ENCODE peak calls at places on chromosome X, in eight cellular contexts. V is upper lobe of right lung; C is endodermal cell; A is CD8-positive, alpha-beta T cell; T is natural killer cell; K is heart left ventricle; R is HepG2; M is mesothelial cell of epicardium. Q is an unnamed sample.

GRCh38 chrX:143781103-143781502 is 60.6 kb upstream of the SPANXN2 start:
- DNase-seq in V (no peak), M (no peak), K (no peak), T (no peak), R (no peak), A (no peak), C (peak), Q (no peak)

GRCh38 chrX:71492086-71493065 is 40.5 kb upstream of the OGT start:
- DNase-seq in K (peak), V (peak), R (no peak), M (no peak), T (peak), C (no peak), A (peak), Q (no peak)

GRCh38 chrX:39869846-39870601 is 227.7 kb downstream of the BCOR start:
- DNase-seq in A (peak), T (peak), K (no peak), M (no peak), R (no peak), V (no peak), C (no peak), Q (no peak)

GRCh38 chrX:47234583-47234982 is 1.8 kb downstream of the USP11 start:
- DNase-seq in A (no peak), R (no peak), C (no peak), V (no peak), M (no peak), T (no peak), K (no peak), Q (no peak)

GRCh38 chrX:39556056-39556455 is 541.7 kb downstream of the BCOR start:
- DNase-seq in M (no peak), K (no peak), V (no peak), C (peak), R (no peak), A (no peak), T (no peak), Q (no peak)

GRCh38 chrX:114462266-114462665 is 121.6 kb upstream of the HTR2C start:
- DNase-seq in R (no peak), K (no peak), T (no peak), A (no peak), V (no peak), C (no peak), M (no peak), Q (no peak)

GRCh38 chrX:110087485-110088356 is 84.8 kb downstream of the TMEM164 start:
- DNase-seq in C (no peak), K (no peak), T (no peak), R (no peak), M (no peak), V (no peak), A (no peak), Q (no peak)

GRCh38 chrX:148601034-148601433 is 100.6 kb downstream of the AFF2 start:
- DNase-seq in V (no peak), A (no peak), R (no peak), C (no peak), M (no peak), T (no peak), K (no peak), Q (no peak)

GRCh38 chrX:130566028-130566683 is 164.4 kb downstream of the RBMX2 start:
- DNase-seq in T (no peak), A (no peak), R (no peak), V (no peak), K (no peak), M (no peak), C (peak), Q (no peak)

GRCh38 chrX:52933976-52934703 is 24.2 kb downstream of the FAM156A start:
- DNase-seq in T (no peak), V (no peak), K (no peak), C (no peak), M (no peak), A (no peak), R (no peak), Q (no peak)

GRCh38 chrX:118360429-118361125 is 14.7 kb downstream of the WDR44 start:
- DNase-seq in M (no peak), K (no peak), V (no peak), R (no peak), T (no peak), A (no peak), C (no peak), Q (no peak)

GRCh38 chrX:105653891-105654290 is 168.4 kb upstream of the NRK start:
- DNase-seq in A (no peak), V (no peak), K (no peak), M (no peak), C (no peak), R (no peak), T (no peak), Q (no peak)

GRCh38 chrX:6890862-6891261 is 256.6 kb upstream of the STS start:
- DNase-seq in K (no peak), A (no peak), M (no peak), C (no peak), V (no peak), T (no peak), R (no peak), Q (no peak)

GRCh38 chrX:101977091-101977490 is 45.3 kb upstream of the ZMAT1 start:
- DNase-seq in V (no peak), K (no peak), M (no peak), T (no peak), A (no peak), C (no peak), R (no peak), Q (no peak)

DNA sequence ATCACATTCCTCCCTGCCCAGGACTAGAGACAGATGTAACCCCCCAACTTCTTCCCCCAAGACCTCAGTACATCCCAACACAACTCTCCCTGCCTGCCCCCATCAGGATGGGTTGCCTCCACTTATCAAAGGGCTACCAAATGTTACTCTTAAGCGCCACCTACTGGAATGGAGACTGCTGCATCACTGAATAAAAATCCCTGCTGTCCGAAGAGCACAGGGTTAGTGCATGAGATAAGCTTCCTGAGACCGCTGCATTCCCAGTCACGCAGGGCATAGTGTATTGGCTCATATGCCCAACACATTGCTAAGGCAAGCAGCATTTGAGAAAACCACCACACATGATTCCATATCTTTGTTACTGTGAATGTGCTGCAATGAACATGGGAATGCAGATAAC is 544.5 kb downstream of the PPP4R3C start:
- DNase-seq in A (no peak), M (no peak), T (no peak), R (peak), V (no peak), C (peak), K (no peak), Q (peak)
- TF ChIP-seq CTCF in A (no peak), M (no peak), T (no peak), R (peak), V (no peak), C (peak), K (no peak), Q (peak)

GRCh38 chrX:48606091-48606490 is 8.8 kb downstream of the WDR13 start:
- DNase-seq in A (no peak), R (no peak), M (no peak), V (no peak), K (no peak), C (peak), T (no peak), Q (no peak)
- TF ChIP-seq CTCF in A (no peak), R (no peak), M (no peak), V (no peak), K (no peak), C (peak), T (no peak), Q (no peak)

DNA sequence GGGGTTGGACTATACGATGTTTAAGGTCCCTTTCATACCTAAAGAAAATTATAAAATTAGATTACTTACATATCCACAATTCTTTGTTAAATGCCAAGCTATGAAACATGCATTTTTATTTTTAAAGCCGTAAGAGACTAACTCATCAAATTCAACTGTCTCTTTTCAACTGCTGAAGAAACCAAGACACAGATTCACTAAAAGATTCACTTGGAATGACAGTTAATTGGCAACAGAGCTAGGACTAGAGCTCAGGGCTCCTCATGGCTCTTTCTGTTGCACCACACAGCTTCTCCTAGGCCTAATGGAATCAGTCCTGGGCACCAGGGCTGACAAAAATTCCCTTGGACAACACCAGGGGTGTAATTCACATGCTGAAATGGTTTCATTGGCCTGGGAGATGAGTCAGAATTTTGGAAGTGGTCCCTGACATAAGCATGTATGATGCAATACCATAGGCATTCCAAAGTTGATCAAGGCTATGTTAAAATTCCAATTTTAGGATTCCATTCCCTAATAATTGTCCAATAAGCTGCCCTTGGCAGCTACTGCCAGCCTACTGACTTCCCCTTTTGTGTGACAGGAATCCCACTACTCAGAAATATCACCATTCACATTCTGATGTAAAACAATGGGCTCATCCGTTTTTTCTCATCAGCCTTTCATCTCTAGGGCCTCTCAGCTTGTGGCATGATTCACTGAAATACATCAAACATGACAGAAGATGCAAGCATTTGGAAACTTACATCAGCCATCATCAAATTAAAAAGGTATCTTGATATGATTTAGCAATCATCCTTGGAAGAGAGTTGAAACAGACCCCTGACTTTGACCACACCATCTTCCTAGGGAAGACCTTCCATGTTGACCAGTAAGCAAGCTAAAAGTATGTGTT is 54.2 kb downstream of the PLAC1 start:
- DNase-seq in V (no peak), C (no peak), K (no peak), T (no peak), M (no peak), R (no peak), A (no peak), Q (no peak)
- TF ChIP-seq CTCF in V (no peak), C (no peak), K (no peak), T (no peak), M (no peak), R (no peak), A (no peak), Q (no peak)

GRCh38 chrX:85851418-85851817 is 195.9 kb downstream of the CHM start:
- DNase-seq in A (no peak), K (no peak), V (peak), M (no peak), T (no peak), C (peak), R (peak), Q (peak)
- TF ChIP-seq CTCF in A (no peak), K (no peak), V (peak), M (peak), T (no peak), C (peak), R (peak), Q (peak)

DNA sequence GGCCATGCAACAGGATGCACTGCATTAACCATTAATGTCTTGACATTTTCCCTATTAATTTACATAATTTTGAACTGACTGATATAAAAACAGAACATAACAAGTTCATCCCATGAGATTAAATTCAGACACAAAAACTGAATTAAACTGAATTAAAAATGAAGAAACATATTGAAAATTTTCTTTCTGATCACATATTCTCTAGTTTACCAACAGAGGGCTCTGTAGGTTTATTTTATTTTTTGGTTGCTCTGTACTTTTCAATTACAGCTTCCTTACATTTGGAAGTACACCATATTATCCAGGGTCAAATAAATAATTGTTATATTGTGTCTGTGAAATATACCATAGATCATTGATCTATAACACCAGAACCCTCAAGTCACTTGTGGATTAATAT is 27.3 kb upstream of the CT83 start:
- DNase-seq in A (no peak), R (no peak), V (no peak), C (no peak), M (no peak), T (no peak), K (no peak), Q (no peak)
- TF ChIP-seq CTCF in A (no peak), R (peak), V (peak), C (peak), M (peak), T (no peak), K (peak), Q (peak)

DNA sequence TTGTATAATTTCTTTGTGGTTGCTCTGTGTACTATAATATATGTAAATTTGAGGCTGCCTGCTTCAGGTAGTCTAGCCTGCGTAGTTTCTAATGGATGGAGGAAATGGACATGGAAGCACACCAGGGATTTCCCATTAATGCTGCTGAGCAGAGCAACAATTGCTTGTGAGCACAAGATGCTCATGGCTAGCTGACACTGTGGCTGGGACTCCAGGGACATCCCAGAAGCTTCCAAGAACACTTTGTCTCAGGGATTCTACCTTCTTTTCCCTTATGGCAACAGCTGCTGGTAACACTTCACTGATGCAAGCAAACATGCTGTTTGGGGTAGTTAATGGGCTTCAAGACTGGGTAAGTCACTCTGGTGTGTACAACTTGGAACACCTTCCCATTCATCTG is 66.1 kb downstream of the TENT5D start:
- DNase-seq in V (no peak), K (no peak), T (no peak), M (no peak), C (no peak), A (no peak), R (no peak), Q (no peak)
- TF ChIP-seq CTCF in V (no peak), K (no peak), T (no peak), M (no peak), C (no peak), A (no peak), R (no peak), Q (no peak)

GRCh38 chrX:23785564-23785963 is 2.6 kb downstream of the SAT1 start:
- DNase-seq in C (no peak), R (no peak), A (no peak), V (no peak), K (no peak), M (no peak), T (no peak), Q (no peak)

GRCh38 chrX:23784487-23785301 is 1.7 kb downstream of the SAT1 start:
- DNase-seq in K (no peak), C (no peak), R (no peak), A (no peak), V (no peak), T (no peak), M (no peak), Q (no peak)

GRCh38 chrX:23782455-23782854 is 518 bp upstream of the SAT1 start:
- DNase-seq in M (no peak), R (peak), V (no peak), K (no peak), C (no peak), A (no peak), T (no peak), Q (no peak)

GRCh38 chrX:23783569-23784486 is 855 bp downstream of the SAT1 start:
- DNase-seq in M (no peak), K (no peak), T (no peak), A (no peak), R (no peak), V (no peak), C (peak), Q (peak)

DNA sequence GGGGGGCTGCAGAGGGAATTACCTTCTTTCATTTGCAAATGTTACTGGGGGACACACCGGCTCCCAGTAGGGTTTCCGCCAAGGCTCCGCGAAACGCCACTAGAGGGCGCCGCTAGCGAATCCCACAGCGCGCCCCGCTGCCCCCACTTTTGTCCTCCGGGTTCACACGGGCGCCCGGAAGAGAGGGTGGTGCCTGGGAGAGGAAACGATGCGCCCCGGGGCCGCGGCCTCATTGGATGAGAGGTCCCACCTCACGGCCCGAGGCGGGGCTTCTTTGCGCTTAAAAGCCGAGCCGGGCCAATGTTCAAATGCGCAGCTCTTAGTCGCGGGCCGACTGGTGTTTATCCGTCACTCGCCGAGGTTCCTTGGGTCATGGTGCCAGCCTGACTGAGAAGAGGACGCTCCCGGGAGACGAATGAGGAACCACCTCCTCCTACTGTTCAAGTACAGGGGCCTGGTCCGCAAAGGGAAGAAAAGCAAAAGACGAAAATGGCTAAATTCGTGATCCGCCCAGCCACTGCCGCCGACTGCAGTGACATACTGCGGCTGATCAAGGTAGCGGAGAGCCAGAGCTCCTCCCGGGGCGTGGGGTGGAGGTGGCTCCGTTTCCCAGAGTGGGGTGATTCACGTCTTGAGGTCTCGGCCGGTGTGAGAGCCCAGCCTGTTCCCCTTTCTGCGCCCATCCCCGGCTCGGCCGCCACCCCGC is at the start of gene SAT1:
- DNase-seq in M (peak), A (peak), R (peak), C (peak), V (peak), T (peak), K (peak), Q (peak)
- TF ChIP-seq CTCF in M (peak), A (peak), R (peak), C (peak), V (peak), T (peak), K (peak), Q (peak)